ENCODE peak calls at places on chromosomes 16 and 17, in eight cellular contexts. X is MM.1S, Z is DND-41, C is mammary epithelial cell, W is GM23248, E is fibroblast of lung, B is neuronal stem cell, G is endothelial cell of umbilical vein. P is an unnamed sample.

GRCh38 chr17:47742319-47743181 is 9.5 kb downstream of the TBX21 start:
- DNase-seq in X (no peak), C (no peak), W (no peak), B (peak; percentile 61), G (no peak), Z (peak; percentile 55), E (no peak), P (peak; percentile 73)

GRCh38 chr16:35148748-35149147 is 1689.3 kb downstream of the TP53TG3F start:
- DNase-seq in C (no peak), Z (no peak), B (no peak), E (no peak), X (no peak), W (no peak), G (no peak), P (no peak)

GRCh38 chr17:82915010-82915696 is 75.3 kb upstream of the ZNF750 start:
- DNase-seq in W (no peak), X (no peak), B (no peak), G (no peak), Z (no peak), E (no peak), C (no peak), P (no peak)

GRCh38 chr17:9696279-9697044 is 51.1 kb downstream of the USP43 start:
- DNase-seq in Z (no peak), E (no peak), G (no peak), W (no peak), B (no peak), X (no peak), C (no peak), P (no peak)

GRCh38 chr17:67479119-67479517 is 102.0 kb downstream of the PITPNC1 start:
- DNase-seq in B (no peak), Z (no peak), C (no peak), G (no peak), W (no peak), E (no peak), X (no peak), P (no peak)

GRCh38 chr17:78013683-78014467 is 55.4 kb downstream of the TNRC6C start:
- DNase-seq in W (peak; percentile 73), Z (peak; percentile 66), X (peak; percentile 69), G (peak; percentile 74), B (peak; percentile 69), E (peak; percentile 86), C (peak; percentile 48), P (peak; percentile 88)

GRCh38 chr16:31371619-31372484 is 16.9 kb downstream of the ITGAX start:
- DNase-seq in G (no peak), E (no peak), B (no peak), W (no peak), X (no peak), C (no peak), Z (no peak), P (no peak)

GRCh38 chr16:747978-748746 is 7.4 kb upstream of the CIAO3 start:
- DNase-seq in X (no peak), E (no peak), C (no peak), W (no peak), Z (no peak), B (no peak), G (no peak), P (no peak)

GRCh38 chr17:66687570-66688284 is 147.2 kb upstream of the CACNG5 start:
- DNase-seq in C (no peak), G (no peak), B (no peak), X (no peak), E (no peak), W (no peak), Z (no peak), P (no peak)

GRCh38 chr16:72612271-72612670 is 435.7 kb downstream of the ZFHX3 start:
- DNase-seq in B (no peak), C (no peak), W (peak; percentile 10), Z (no peak), X (no peak), E (peak; percentile 80), G (no peak), P (no peak)

GRCh38 chr17:57097832-57098421 is 12.9 kb downstream of the AKAP1 start:
- DNase-seq in Z (no peak), X (no peak), E (peak; percentile 77), B (no peak), C (peak; percentile 48), G (peak; percentile 47), W (peak; percentile 68), P (no peak)
- H3K4me2 ChIP-seq in Z (no peak overlapping the region), X (no peak overlapping the region), E (no peak overlapping the region), B (peak overlapping the region; percentile 0), C (no peak overlapping the region), G (no peak overlapping the region), W (no peak overlapping the region), P (no peak overlapping the region)

GRCh38 chr16:25692734-25693508 is 1.2 kb downstream of the HS3ST4 start:
- DNase-seq in E (no peak), B (peak; percentile 31), Z (no peak), C (no peak), X (no peak), W (no peak), G (no peak), P (no peak)
- H3K9ac ChIP-seq in E (no peak overlapping the region), B (peak overlapping the region; percentile 94), Z (no peak overlapping the region), C (no peak overlapping the region), X (no peak overlapping the region), W (no peak overlapping the region), G (no peak overlapping the region), P (no peak overlapping the region)

GRCh38 chr17:36857698-36858097 is 79.6 kb upstream of the LHX1 start:
- DNase-seq in C (no peak), X (no peak), G (no peak), Z (no peak), W (no peak), E (no peak), B (no peak), P (no peak)
- H3K4me2 ChIP-seq in C (no peak overlapping the region), X (no peak overlapping the region), G (no peak overlapping the region), Z (no peak overlapping the region), W (no peak overlapping the region), E (no peak overlapping the region), B (no peak overlapping the region), P (no peak overlapping the region)

GRCh38 chr16:28930652-28931051 is 1.1 kb upstream of the CD19 start:
- DNase-seq in X (no peak), Z (peak; percentile 82), C (no peak), E (no peak), B (peak; percentile 75), G (no peak), W (no peak), P (peak; percentile 93)

GRCh38 chr16:28933176-28933575 is 1.4 kb downstream of the CD19 start:
- DNase-seq in W (no peak), C (no peak), G (no peak), Z (no peak), X (no peak), B (no peak), E (no peak), P (no peak)

GRCh38 chr16:28931801-28932225 is at the start of gene CD19:
- DNase-seq in C (no peak), E (no peak), B (no peak), W (no peak), X (no peak), G (no peak), Z (no peak), P (peak; percentile 74)

GRCh38 chr16:28930203-28930602 is 1.6 kb upstream of the CD19 start:
- DNase-seq in G (no peak), E (no peak), Z (no peak), W (no peak), X (no peak), B (no peak), C (no peak), P (no peak)

DNA sequence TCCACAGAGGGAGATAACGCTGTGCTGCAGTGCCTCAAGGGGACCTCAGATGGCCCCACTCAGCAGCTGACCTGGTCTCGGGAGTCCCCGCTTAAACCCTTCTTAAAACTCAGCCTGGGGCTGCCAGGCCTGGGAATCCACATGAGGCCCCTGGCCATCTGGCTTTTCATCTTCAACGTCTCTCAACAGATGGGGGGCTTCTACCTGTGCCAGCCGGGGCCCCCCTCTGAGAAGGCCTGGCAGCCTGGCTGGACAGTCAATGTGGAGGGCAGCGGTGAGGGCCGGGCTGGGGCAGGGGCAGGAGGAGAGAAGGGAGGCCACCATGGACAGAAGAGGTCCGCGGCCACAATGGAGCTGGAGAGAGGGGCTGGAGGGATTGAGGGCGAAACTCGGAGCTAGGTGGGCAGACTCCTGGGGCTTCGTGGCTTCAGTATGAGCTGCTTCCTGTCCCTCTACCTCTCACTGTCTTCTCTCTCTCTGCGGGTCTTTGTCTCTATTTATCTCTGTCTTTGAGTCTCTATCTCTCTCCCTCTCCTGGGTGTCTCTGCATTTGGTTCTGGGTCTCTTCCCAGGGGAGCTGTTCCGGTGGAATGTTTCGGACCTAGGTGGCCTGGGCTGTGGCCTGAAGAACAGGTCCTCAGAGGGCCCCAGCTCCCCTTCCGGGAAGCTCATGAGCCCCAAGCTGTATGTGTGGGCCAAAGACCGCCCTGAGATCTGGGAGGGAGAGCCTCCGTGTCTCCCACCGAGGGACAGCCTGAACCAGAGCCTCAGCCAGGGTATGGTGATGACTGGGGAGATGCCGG is 769 bp downstream of the CD19 start:
- DNase-seq in B (no peak), G (no peak), E (no peak), Z (no peak), C (no peak), X (no peak), W (no peak), P (peak; percentile 67)
- H3K9ac ChIP-seq in B (no peak overlapping the region), G (no peak overlapping the region), E (no peak overlapping the region), Z (peak overlapping the region; percentile 34), C (no peak overlapping the region), X (no peak overlapping the region), W (no peak overlapping the region), P (peak overlapping the region; percentile 92)

DNA sequence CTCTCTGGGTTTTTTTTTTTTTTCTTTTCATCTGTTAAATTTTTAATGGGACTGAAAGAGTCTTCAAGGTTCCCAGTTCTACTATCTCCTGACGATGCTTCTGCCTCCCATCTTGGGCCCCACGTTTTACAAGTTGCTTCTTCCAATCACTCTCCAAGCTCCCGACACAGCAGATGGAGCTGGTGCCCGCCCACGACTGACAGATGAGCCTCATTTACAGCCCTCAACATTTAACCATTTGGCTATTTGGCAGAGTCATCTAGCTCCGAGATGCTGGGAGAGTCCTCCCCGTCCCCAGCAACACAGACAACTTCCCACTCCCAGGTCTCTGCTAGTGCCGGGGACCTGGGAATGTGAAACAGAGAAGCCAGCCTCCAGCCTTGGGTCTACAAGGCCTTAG is 276.9 kb downstream of the SHISA9 start:
- DNase-seq in G (no peak), C (no peak), X (no peak), E (no peak), W (no peak), B (no peak), Z (no peak), P (no peak)
- H3K4me2 ChIP-seq in G (no peak overlapping the region), C (no peak overlapping the region), X (no peak overlapping the region), E (no peak overlapping the region), W (no peak overlapping the region), B (no peak overlapping the region), Z (no peak overlapping the region), P (no peak overlapping the region)

GRCh38 chr17:6069611-6070279 is 434 bp upstream of the WSCD1 start:
- DNase-seq in B (no peak), E (no peak), G (peak; percentile 44), X (peak; percentile 39), Z (no peak), W (no peak), C (no peak), P (no peak)
- H3K9ac ChIP-seq in B (peak overlapping the region; percentile 13), E (no peak overlapping the region), G (no peak overlapping the region), X (peak overlapping the region; percentile 49), Z (no peak overlapping the region), W (no peak overlapping the region), C (no peak overlapping the region), P (no peak overlapping the region)